ENCODE peak calls at places on chromosomes 6 and 20, in ten cellular contexts. Z, A, R, V, G, S, C, D, Q and X are unnamed samples.

GRCh38 chr20:51955756-51956155 is 153.4 kb upstream of the SALL4 start:
- DNase-seq in V (no peak), G (no peak), C (no peak), D (no peak), A (no peak), Z (no peak), S (peak), Q (no peak), R (no peak), X (no peak)

GRCh38 chr6:139853302-139853992 is 479.0 kb upstream of the CITED2 start:
- DNase-seq in A (no peak), V (no peak), C (no peak), Q (no peak), R (no peak), Z (no peak), D (no peak), G (no peak), S (peak), X (no peak)

GRCh38 chr6:13794184-13794583 is 20.2 kb downstream of the MCUR1 start:
- DNase-seq in S (peak), Q (no peak), D (no peak), A (no peak), C (no peak), Z (no peak), R (no peak), V (no peak), G (no peak), X (no peak)

GRCh38 chr6:1285589-1286340 is 26.1 kb upstream of the FOXQ1 start:
- DNase-seq in Q (no peak), D (no peak), V (no peak), A (no peak), G (no peak), C (no peak), S (peak), R (no peak), Z (no peak), X (no peak)

GRCh38 chr20:51422912-51423667 is 119.4 kb downstream of the NFATC2 start:
- DNase-seq in Q (no peak), Z (no peak), V (no peak), S (no peak), D (no peak), G (no peak), C (no peak), R (no peak), A (no peak), X (peak)

GRCh38 chr20:13898012-13898612 is 92.3 kb downstream of the SEL1L2 start:
- DNase-seq in Q (no peak), R (no peak), A (no peak), G (no peak), Z (no peak), V (no peak), D (no peak), C (no peak), S (no peak), X (no peak)

GRCh38 chr6:144296973-144297372 is 11.8 kb downstream of the UTRN start:
- DNase-seq in S (no peak), Z (no peak), C (no peak), R (peak), Q (no peak), D (no peak), V (no peak), A (no peak), G (no peak), X (no peak)

GRCh38 chr6:126020305-126021050 is 34.1 kb downstream of the TRMT11 start:
- DNase-seq in Z (no peak), G (no peak), C (no peak), A (no peak), R (no peak), D (no peak), S (peak), V (no peak), Q (no peak), X (no peak)

GRCh38 chr6:137661601-137662000 is 167.4 kb upstream of the OLIG3 start:
- DNase-seq in V (peak), Q (no peak), R (no peak), S (peak), C (no peak), D (peak), Z (peak), A (no peak), G (no peak), X (peak)

GRCh38 chr6:166486536-166486880 is 100.0 kb downstream of the RAMACL start:
- DNase-seq in D (no peak), R (no peak), Z (no peak), V (no peak), C (no peak), G (no peak), A (no peak), S (no peak), Q (no peak), X (no peak)

DNA sequence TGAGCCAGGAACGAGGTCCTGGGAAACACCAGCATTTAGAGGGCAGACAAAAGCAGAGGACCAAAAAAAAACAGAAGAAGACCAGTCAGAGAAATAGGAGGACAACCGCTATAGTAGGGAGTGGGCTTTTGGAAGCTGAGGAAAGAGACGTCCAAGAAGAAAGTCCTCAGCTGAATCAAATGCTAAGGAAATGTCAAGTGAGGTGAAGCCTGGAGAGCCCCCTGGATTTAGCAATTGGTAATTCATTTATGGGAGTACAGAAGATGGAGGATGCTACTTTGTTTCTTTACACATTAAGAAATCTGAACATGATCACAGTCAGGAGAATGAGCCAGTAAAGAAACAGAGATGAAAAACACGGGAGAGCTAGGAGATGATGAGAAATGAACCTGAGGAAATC is 41.1 kb downstream of the LRP11 start:
- DNase-seq in A (no peak), Z (no peak), Q (no peak), G (no peak), V (no peak), D (no peak), R (no peak), S (no peak), C (no peak), X (no peak)
- TF ChIP-seq CTCF in A (no peak), Z (no peak), Q (no peak), G (no peak), V (no peak), D (no peak), R (no peak), S (no peak), C (no peak), X (no peak)

DNA sequence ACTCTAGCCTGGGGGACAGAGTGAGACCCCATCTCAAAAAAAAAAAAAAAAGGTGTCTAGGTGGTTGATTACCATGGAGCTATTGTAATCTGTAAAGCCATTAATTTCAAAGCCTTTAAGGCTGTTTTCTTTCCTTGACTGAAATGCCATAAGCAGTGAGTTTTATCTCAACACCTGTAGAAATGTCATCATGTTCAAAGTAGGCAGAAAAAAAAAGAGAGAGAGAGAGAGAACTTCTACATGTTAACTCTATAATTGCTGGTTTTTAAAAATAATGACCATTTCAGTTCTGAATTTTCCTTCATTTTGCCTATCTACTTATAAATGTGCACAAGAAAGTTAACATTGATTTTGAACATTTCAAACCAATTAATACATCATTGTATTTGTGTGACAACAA is 29.7 kb upstream of the POLR1H start:
- DNase-seq in D (no peak), Q (no peak), V (no peak), Z (no peak), C (no peak), R (no peak), G (no peak), S (no peak), A (no peak), X (no peak)
- TF ChIP-seq CTCF in D (no peak), Q (no peak), V (no peak), Z (no peak), C (no peak), R (no peak), G (no peak), S (no peak), A (no peak), X (no peak)

GRCh38 chr20:34956041-34956458 is 382 bp downstream of the MYH7B start:
- DNase-seq in C (no peak), D (no peak), A (no peak), V (no peak), S (no peak), Q (no peak), Z (no peak), R (no peak), G (no peak), X (no peak)
- TF ChIP-seq CTCF in C (no peak), D (no peak), A (no peak), V (no peak), S (no peak), Q (no peak), Z (no peak), R (no peak), G (peak), X (no peak)

DNA sequence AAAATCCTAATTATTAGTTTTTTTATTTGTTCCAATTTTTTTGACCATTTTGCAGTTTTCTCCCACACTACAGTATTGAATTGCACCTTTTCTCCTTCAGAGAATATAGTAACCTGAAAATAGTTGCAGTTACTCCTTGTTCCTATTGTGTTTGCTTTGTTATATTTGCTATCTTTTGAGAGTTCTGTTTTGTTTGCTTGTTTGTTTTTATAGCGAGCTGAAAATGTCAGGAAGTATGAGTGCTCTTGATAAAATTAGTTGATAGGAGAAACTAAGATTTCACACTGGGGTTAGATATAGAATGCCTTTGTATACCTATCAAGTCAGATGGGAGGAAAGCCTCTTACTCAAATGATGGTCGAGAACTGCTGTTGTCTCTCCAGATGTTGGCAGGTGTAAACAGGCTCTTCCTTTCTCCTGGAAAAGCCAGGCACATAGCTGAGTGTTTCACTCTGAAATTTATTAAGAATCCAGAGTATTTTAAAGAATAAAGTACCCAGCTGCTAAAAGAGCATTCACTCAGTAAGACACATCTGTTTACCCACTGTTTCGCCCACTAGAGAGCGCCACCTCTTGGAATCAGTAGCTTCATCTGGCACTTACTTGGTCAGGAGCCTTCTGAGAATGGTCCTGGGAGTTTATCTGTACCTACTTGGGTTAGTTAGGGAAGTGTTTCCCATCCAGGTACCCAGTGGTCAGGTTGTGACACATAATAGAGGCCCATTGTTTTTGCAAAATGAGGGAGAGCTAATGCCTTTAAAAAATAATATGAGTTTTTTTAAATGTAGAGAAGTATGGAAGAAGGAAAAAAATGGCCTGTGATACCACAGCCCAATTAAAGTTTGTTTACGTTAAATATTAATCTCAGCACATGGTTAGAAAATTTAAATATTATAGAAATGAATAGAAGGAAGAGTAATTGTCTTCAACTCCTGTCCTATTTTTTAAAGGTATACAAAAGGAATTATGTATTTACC is 11.2 kb downstream of the NT5DC1 start:
- DNase-seq in R (no peak), V (peak), D (peak), A (no peak), Z (peak), G (no peak), C (no peak), Q (no peak), S (peak), X (no peak)
- TF ChIP-seq CTCF in R (peak), V (peak), D (peak), A (peak), Z (peak), G (peak), C (no peak), Q (no peak), S (peak), X (peak)

GRCh38 chr20:16666272-16666671 is 63.6 kb upstream of the SNRPB2 start:
- DNase-seq in C (no peak), S (no peak), D (no peak), Z (no peak), G (no peak), Q (no peak), V (no peak), A (no peak), R (no peak), X (no peak)
- TF ChIP-seq CTCF in C (no peak), S (no peak), D (peak), Z (peak), G (no peak), Q (no peak), V (peak), A (peak), R (no peak), X (no peak)

DNA sequence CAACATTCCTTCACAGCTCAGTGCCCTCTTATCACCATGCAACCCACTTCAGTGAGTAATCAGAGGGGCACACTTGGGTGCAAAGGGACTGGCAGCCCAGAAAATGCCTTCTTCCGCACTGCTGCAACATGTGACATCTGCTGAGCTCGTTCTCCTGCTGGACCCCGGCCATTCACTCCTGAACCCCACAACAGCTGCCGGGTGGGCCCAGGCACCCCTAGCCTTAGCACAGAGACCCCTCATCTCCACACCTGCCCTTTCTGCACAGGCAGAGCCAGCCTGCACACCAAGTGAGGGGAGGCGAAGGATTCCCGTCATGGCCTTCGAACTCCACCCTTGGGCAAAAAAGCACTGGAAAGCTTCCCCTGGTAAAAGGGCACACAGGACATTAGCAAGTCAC is 164.3 kb upstream of the RIN2 start:
- DNase-seq in C (no peak), R (no peak), A (no peak), Q (no peak), S (no peak), D (no peak), Z (no peak), V (no peak), G (no peak), X (no peak)
- TF ChIP-seq CTCF in C (no peak), R (no peak), A (no peak), Q (no peak), S (no peak), D (no peak), Z (no peak), V (no peak), G (no peak), X (no peak)